ENCODE peak calls at places on chromosome 17, in eight cellular contexts. One of them, this sample, is unnamed.

GRCh38 chr17:12406623-12407228 is 259.0 kb upstream of the MYOCD start:
- DNase-seq in NCI-H460: no peak
- DNase-seq in HT1080: no peak
- DNase-seq in mucosa of gallbladder: peak
- DNase-seq in activated T-helper 2 cell treated with anti-CD3 and anti-CD28 coated beads, Interferon-gamma antibody, Interleukin-2, Interleukin-4, amounts not matched to agents 10 μg/mL and 5 μg/mL and 100 μg/mL, durations not matched to agents 14 hours and 24 hours and 36 hours: no peak
- DNase-seq in body of pancreas: no peak
- DNase-seq in stimulated activated CD4-positive, alpha-beta T cell treated with anti-CD3 and anti-CD28 coated beads, Interleukin-15, amount 100 ng/mL, for 1 hour: no peak
- DNase-seq in keratinocyte: no peak
- DNase-seq in this sample: no peak

GRCh38 chr17:74519951-74520553 is 11.2 kb downstream of the CD300LB start:
- DNase-seq in NCI-H460: no peak
- DNase-seq in HT1080: no peak
- DNase-seq in stimulated activated CD4-positive, alpha-beta T cell treated with anti-CD3 and anti-CD28 coated beads, Interleukin-15, amount 100 ng/mL, for 1 hour: no peak
- DNase-seq in activated T-helper 2 cell treated with anti-CD3 and anti-CD28 coated beads, Interferon-gamma antibody, Interleukin-2, Interleukin-4, amounts not matched to agents 10 μg/mL and 5 μg/mL and 100 μg/mL, durations not matched to agents 14 hours and 24 hours and 36 hours: no peak
- DNase-seq in keratinocyte: no peak
- DNase-seq in body of pancreas: no peak
- DNase-seq in mucosa of gallbladder: peak
- DNase-seq in this sample: no peak

GRCh38 chr17:59331929-59332889 is 754 bp downstream of the YPEL2 start:
- DNase-seq in NCI-H460: no peak
- DNase-seq in stimulated activated CD4-positive, alpha-beta T cell treated with anti-CD3 and anti-CD28 coated beads, Interleukin-15, amount 100 ng/mL, for 1 hour: no peak
- DNase-seq in mucosa of gallbladder: peak
- DNase-seq in activated T-helper 2 cell treated with anti-CD3 and anti-CD28 coated beads, Interferon-gamma antibody, Interleukin-2, Interleukin-4, amounts not matched to agents 10 μg/mL and 5 μg/mL and 100 μg/mL, durations not matched to agents 14 hours and 24 hours and 36 hours: peak
- DNase-seq in keratinocyte: no peak
- DNase-seq in HT1080: no peak
- DNase-seq in body of pancreas: peak
- DNase-seq in this sample: no peak

GRCh38 chr17:27980035-27980434 is 62.4 kb upstream of the NLK start:
- DNase-seq in mucosa of gallbladder: no peak
- DNase-seq in stimulated activated CD4-positive, alpha-beta T cell treated with anti-CD3 and anti-CD28 coated beads, Interleukin-15, amount 100 ng/mL, for 1 hour: no peak
- DNase-seq in body of pancreas: no peak
- DNase-seq in activated T-helper 2 cell treated with anti-CD3 and anti-CD28 coated beads, Interferon-gamma antibody, Interleukin-2, Interleukin-4, amounts not matched to agents 10 μg/mL and 5 μg/mL and 100 μg/mL, durations not matched to agents 14 hours and 24 hours and 36 hours: no peak
- DNase-seq in keratinocyte: peak
- DNase-seq in HT1080: peak
- DNase-seq in NCI-H460: peak
- DNase-seq in this sample: no peak

GRCh38 chr17:80114758-80115157 is 13.4 kb downstream of the GAA start:
- DNase-seq in body of pancreas: no peak
- DNase-seq in keratinocyte: no peak
- DNase-seq in stimulated activated CD4-positive, alpha-beta T cell treated with anti-CD3 and anti-CD28 coated beads, Interleukin-15, amount 100 ng/mL, for 1 hour: no peak
- DNase-seq in mucosa of gallbladder: no peak
- DNase-seq in NCI-H460: no peak
- DNase-seq in activated T-helper 2 cell treated with anti-CD3 and anti-CD28 coated beads, Interferon-gamma antibody, Interleukin-2, Interleukin-4, amounts not matched to agents 10 μg/mL and 5 μg/mL and 100 μg/mL, durations not matched to agents 14 hours and 24 hours and 36 hours: no peak
- DNase-seq in HT1080: no peak
- DNase-seq in this sample: no peak

GRCh38 chr17:40778466-40778865 is 3.9 kb downstream of the KRT27 start:
- DNase-seq in stimulated activated CD4-positive, alpha-beta T cell treated with anti-CD3 and anti-CD28 coated beads, Interleukin-15, amount 100 ng/mL, for 1 hour: no peak
- DNase-seq in HT1080: no peak
- DNase-seq in keratinocyte: no peak
- DNase-seq in activated T-helper 2 cell treated with anti-CD3 and anti-CD28 coated beads, Interferon-gamma antibody, Interleukin-2, Interleukin-4, amounts not matched to agents 10 μg/mL and 5 μg/mL and 100 μg/mL, durations not matched to agents 14 hours and 24 hours and 36 hours: no peak
- DNase-seq in NCI-H460: no peak
- DNase-seq in body of pancreas: no peak
- DNase-seq in mucosa of gallbladder: no peak
- DNase-seq in this sample: no peak

GRCh38 chr17:50687200-50688066 is 20.3 kb downstream of the ANKRD40 start:
- DNase-seq in activated T-helper 2 cell treated with anti-CD3 and anti-CD28 coated beads, Interferon-gamma antibody, Interleukin-2, Interleukin-4, amounts not matched to agents 10 μg/mL and 5 μg/mL and 100 μg/mL, durations not matched to agents 14 hours and 24 hours and 36 hours: no peak
- DNase-seq in NCI-H460: no peak
- DNase-seq in stimulated activated CD4-positive, alpha-beta T cell treated with anti-CD3 and anti-CD28 coated beads, Interleukin-15, amount 100 ng/mL, for 1 hour: no peak
- DNase-seq in mucosa of gallbladder: no peak
- DNase-seq in keratinocyte: no peak
- DNase-seq in HT1080: no peak
- DNase-seq in body of pancreas: peak
- DNase-seq in this sample: no peak

GRCh38 chr17:48577946-48578615 is at the start of gene HOXB4:
- DNase-seq in body of pancreas: no peak
- DNase-seq in activated T-helper 2 cell treated with anti-CD3 and anti-CD28 coated beads, Interferon-gamma antibody, Interleukin-2, Interleukin-4, amounts not matched to agents 10 μg/mL and 5 μg/mL and 100 μg/mL, durations not matched to agents 14 hours and 24 hours and 36 hours: peak
- DNase-seq in HT1080: peak
- DNase-seq in NCI-H460: no peak
- DNase-seq in stimulated activated CD4-positive, alpha-beta T cell treated with anti-CD3 and anti-CD28 coated beads, Interleukin-15, amount 100 ng/mL, for 1 hour: no peak
- DNase-seq in mucosa of gallbladder: peak
- DNase-seq in keratinocyte: no peak
- DNase-seq in this sample: no peak

GRCh38 chr17:47704116-47704515 is 10.2 kb downstream of the TBKBP1 start:
- DNase-seq in mucosa of gallbladder: no peak
- DNase-seq in activated T-helper 2 cell treated with anti-CD3 and anti-CD28 coated beads, Interferon-gamma antibody, Interleukin-2, Interleukin-4, amounts not matched to agents 10 μg/mL and 5 μg/mL and 100 μg/mL, durations not matched to agents 14 hours and 24 hours and 36 hours: no peak
- DNase-seq in HT1080: no peak
- DNase-seq in body of pancreas: no peak
- DNase-seq in NCI-H460: no peak
- DNase-seq in keratinocyte: no peak
- DNase-seq in stimulated activated CD4-positive, alpha-beta T cell treated with anti-CD3 and anti-CD28 coated beads, Interleukin-15, amount 100 ng/mL, for 1 hour: no peak
- DNase-seq in this sample: no peak

GRCh38 chr17:30332057-30332542 is 1.8 kb downstream of the TMIGD1 start:
- DNase-seq in body of pancreas: no peak
- DNase-seq in NCI-H460: no peak
- DNase-seq in keratinocyte: no peak
- DNase-seq in HT1080: peak
- DNase-seq in activated T-helper 2 cell treated with anti-CD3 and anti-CD28 coated beads, Interferon-gamma antibody, Interleukin-2, Interleukin-4, amounts not matched to agents 10 μg/mL and 5 μg/mL and 100 μg/mL, durations not matched to agents 14 hours and 24 hours and 36 hours: peak
- DNase-seq in stimulated activated CD4-positive, alpha-beta T cell treated with anti-CD3 and anti-CD28 coated beads, Interleukin-15, amount 100 ng/mL, for 1 hour: peak
- DNase-seq in mucosa of gallbladder: no peak
- DNase-seq in this sample: no peak

This sample was measured in D721Med.